ENCODE peak calls at places on chromosomes 3 and 15, in six cellular contexts. X is body of pancreas, M is ovary, P is testis, V is NB4, Z is IMR-90. A is an unnamed sample.

GRCh38 chr3:46334911-46335478 is 18.9 kb upstream of the CCR2 start:
- DNase-seq in X (no peak), M (no peak), P (no peak), V (no peak), Z (peak), A (no peak)

GRCh38 chr3:30426319-30426993 is 179.9 kb upstream of the TGFBR2 start:
- DNase-seq in X (peak), M (peak), P (peak), V (no peak), Z (peak), A (peak)

GRCh38 chr15:39419651-39420050 is 161.2 kb upstream of the THBS1 start:
- DNase-seq in X (no peak), M (no peak), P (no peak), V (no peak), Z (no peak), A (no peak)

GRCh38 chr3:148737104-148737525 is 39.4 kb downstream of the AGTR1 start:
- DNase-seq in X (peak), M (peak), P (no peak), V (no peak), Z (peak), A (no peak)

GRCh38 chr15:86865920-86866319 is 786.2 kb downstream of the AGBL1 start:
- DNase-seq in X (no peak), M (no peak), P (no peak), V (no peak), Z (no peak), A (no peak)

GRCh38 chr15:65177901-65178300 is 7.2 kb downstream of the CLPX start:
- DNase-seq in X (no peak), M (no peak), P (no peak), V (no peak), Z (no peak), A (no peak)

GRCh38 chr3:33750216-33750558 is 32.1 kb upstream of the CLASP2 start:
- DNase-seq in X (no peak), M (no peak), P (no peak), V (peak), Z (no peak), A (no peak)

GRCh38 chr3:141795311-141795710 is 32.1 kb downstream of the GRK7 start:
- DNase-seq in X (no peak), M (no peak), P (no peak), V (peak), Z (no peak), A (no peak)

GRCh38 chr15:71359246-71359645 is 244.0 kb downstream of the THSD4 start:
- DNase-seq in X (no peak), M (no peak), P (no peak), V (no peak), Z (no peak), A (no peak)

GRCh38 chr3:198080521-198081384 is 120.7 kb downstream of the LMLN start:
- DNase-seq in X (peak), M (peak), P (peak), V (peak), Z (peak), A (peak)

GRCh38 chr15:24971052-24971451 is 16.3 kb downstream of the SNRPN start:
- DNase-seq in X (no peak), M (no peak), P (no peak), V (no peak), Z (no peak), A (no peak)

GRCh38 chr3:187051724-187052364 is 87.5 kb downstream of the RPL39L start:
- DNase-seq in X (no peak), M (no peak), P (no peak), V (no peak), Z (no peak), A (no peak)

GRCh38 chr15:28927043-28927442 is 41.3 kb downstream of the APBA2 start:
- DNase-seq in X (no peak), M (no peak), P (no peak), V (no peak), Z (no peak), A (no peak)

GRCh38 chr3:119579366-119580147 is at the start of gene ADPRH:
- DNase-seq in X (peak), M (peak), P (peak), V (peak), Z (peak), A (peak)

GRCh38 chr3:149647285-149647684 is 10.5 kb downstream of the WWTR1 start:
- DNase-seq in X (no peak), M (no peak), P (no peak), V (no peak), Z (no peak), A (no peak)

GRCh38 chr3:128283429-128283828 is 130.1 kb downstream of the EEFSEC start:
- DNase-seq in X (no peak), M (no peak), P (no peak), V (no peak), Z (no peak), A (no peak)

GRCh38 chr15:68502398-68502901 is 70.5 kb upstream of the ITGA11 start:
- DNase-seq in X (no peak), M (no peak), P (no peak), V (no peak), Z (no peak), A (no peak)

GRCh38 chr15:27676647-27677046 is 422.5 kb downstream of the OCA2 start:
- DNase-seq in X (no peak), M (no peak), P (no peak), V (no peak), Z (no peak), A (no peak)

GRCh38 chr3:80285370-80285769 is 517.6 kb upstream of the ROBO1 start:
- DNase-seq in X (no peak), M (no peak), P (no peak), V (no peak), Z (no peak), A (no peak)

GRCh38 chr3:128665362-128666021 is 14.9 kb upstream of the RPN1 start:
- DNase-seq in X (no peak), M (no peak), P (no peak), V (peak), Z (no peak), A (no peak)

GRCh38 chr3:64049136-64049535 is 25.8 kb upstream of the PSMD6 start:
- DNase-seq in X (no peak), M (no peak), P (no peak), V (no peak), Z (peak), A (no peak)

GRCh38 chr3:123783050-123783724 is 100.9 kb downstream of the MYLK start:
- DNase-seq in X (no peak), M (no peak), P (no peak), V (no peak), Z (peak), A (no peak)

GRCh38 chr15:58314593-58315216 is 117.1 kb upstream of the LIPC start:
- DNase-seq in X (no peak), M (no peak), P (no peak), V (no peak), Z (no peak), A (no peak)

DNA sequence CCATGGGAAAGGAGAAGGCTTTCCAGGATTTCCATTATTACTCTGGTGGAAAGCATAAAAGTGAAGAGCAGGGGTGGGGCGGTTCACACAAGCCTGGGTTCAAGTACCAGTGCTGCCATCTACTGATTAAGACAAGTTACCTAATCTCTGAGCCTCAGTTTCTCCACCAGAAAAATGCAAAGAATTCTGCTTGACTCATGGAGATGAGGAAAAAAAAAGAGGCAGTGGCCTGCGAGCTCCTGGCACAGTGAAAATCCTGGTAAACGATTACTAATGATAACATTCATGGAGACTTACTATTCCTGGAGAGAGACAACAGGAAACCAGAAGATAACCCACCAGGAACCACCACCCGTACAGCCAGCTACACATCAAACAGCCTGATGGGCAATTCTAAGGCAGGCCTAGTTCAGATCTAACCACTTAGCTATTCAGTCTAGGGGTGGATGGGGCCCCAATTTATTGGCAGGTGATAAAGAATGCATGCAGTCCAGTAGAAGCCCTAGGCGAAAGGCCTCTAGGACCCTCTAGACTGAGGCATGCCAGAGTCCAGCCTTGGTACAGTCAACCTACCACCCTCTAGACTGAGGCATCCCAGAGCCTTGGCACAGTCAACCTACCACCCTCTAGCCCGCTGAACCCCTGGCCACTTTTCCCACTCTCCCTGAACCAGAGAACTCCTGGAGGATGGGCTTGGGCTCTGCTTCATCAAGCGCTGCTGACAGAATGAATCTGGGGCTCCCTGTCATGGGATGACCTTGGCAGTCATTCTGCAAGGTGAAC is 2.5 kb downstream of the AMOTL2 start:
- DNase-seq in X (no peak), M (no peak), P (no peak), V (no peak), Z (peak), A (no peak)
- TF ChIP-seq CTCF in X (no peak), M (no peak), P (no peak), V (no peak), Z (no peak), A (no peak)

GRCh38 chr3:139480585-139480984 is 4.3 kb upstream of the RBP2 start:
- DNase-seq in X (peak), M (no peak), P (no peak), V (no peak), Z (no peak), A (no peak)

GRCh38 chr3:139477710-139478640 is 1.7 kb upstream of the RBP2 start:
- DNase-seq in X (no peak), M (no peak), P (no peak), V (no peak), Z (no peak), A (peak)

GRCh38 chr3:139473155-139473771 is 3.1 kb downstream of the RBP2 start:
- DNase-seq in X (no peak), M (no peak), P (no peak), V (peak), Z (no peak), A (peak)

GRCh38 chr3:139472380-139473010 is 3.8 kb downstream of the RBP2 start:
- DNase-seq in X (no peak), M (no peak), P (no peak), V (no peak), Z (no peak), A (no peak)

GRCh38 chr3:139476348-139476747 is at the start of gene RBP2:
- DNase-seq in X (no peak), M (no peak), P (no peak), V (no peak), Z (no peak), A (no peak)
- TF ChIP-seq POLR2A in X (no peak), M (no peak), P (no peak), V (no peak), Z (no peak), A (no peak)

DNA sequence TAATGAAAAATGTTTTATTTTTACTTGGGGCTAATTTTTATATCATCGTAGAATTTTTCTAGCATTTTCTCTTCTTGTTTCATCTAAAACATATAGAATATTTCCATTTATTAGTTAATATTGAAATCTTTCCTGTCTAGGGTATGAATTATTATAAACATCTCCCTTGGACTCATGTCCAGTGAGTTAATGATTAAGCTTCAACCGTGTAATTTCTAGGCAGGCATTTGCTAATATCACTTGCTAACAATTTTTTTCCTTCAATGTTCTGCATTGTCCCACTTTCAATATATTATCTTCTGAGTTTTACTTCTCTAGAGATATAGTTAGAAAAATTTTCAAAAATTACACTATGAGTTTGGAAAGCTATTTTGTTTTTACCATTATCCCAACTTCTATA is 1371.6 kb upstream of the EPHA6 start:
- DNase-seq in X (no peak), M (no peak), P (no peak), V (no peak), Z (no peak), A (no peak)
- TF ChIP-seq CTCF in X (no peak), M (no peak), P (no peak), V (no peak), Z (no peak), A (no peak)

GRCh38 chr15:78130012-78130353 is 1.3 kb downstream of the CIB2 start:
- DNase-seq in X (no peak), M (no peak), P (no peak), V (no peak), Z (no peak), A (no peak)

GRCh38 chr15:78133801-78134200 is 2.6 kb upstream of the CIB2 start:
- DNase-seq in X (no peak), M (no peak), P (no peak), V (no peak), Z (no peak), A (no peak)

GRCh38 chr15:78130466-78131294 is 565 bp downstream of the CIB2 start:
- DNase-seq in X (peak), M (peak), P (peak), V (no peak), Z (no peak), A (peak)

GRCh38 chr15:78129098-78130011 is 1.9 kb downstream of the CIB2 start:
- DNase-seq in X (no peak), M (no peak), P (no peak), V (no peak), Z (no peak), A (no peak)

DNA sequence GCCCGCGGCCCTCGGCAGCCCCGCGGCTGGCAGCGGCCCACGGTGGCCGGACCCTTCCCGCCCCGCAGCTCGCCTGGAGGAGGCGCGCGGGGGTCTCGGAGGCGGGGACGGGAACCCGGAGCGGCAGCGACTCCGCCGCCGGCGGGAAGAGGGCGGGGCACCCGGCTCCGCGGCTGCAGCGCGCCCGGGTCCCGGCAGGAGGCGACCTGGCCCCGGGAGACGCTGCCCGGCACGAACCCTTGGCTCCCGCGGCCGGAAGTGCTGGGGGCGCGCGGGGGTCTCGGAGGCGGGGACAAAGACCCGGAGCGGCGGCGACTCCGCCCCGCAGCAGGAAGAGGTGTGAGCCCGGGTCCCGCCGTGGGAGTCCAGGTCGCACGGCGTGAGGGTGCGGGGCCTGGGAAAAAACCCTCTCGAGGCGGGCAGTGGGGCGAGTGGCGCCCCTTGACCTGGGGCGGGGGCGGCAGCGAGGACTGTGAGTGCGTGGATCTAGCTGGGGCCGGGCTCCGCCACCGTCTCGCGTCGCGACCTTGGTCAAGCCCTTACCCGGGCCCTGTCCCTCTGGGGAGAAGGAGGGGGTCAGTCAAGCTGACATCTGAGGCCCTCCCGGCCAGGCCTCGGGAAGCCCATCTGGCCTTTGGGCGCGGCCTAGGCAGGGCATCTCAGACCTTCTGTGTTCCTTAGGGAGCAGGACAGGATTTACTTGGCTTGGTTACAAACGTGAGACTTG is at the start of gene CIB2:
- DNase-seq in X (peak), M (peak), P (peak), V (peak), Z (peak), A (peak)
- TF ChIP-seq POLR2A in X (peak), M (peak), P (no peak), V (peak), Z (peak), A (peak)

GRCh38 chr3:50320853-50321145 is 1.7 kb downstream of the HYAL2 start:
- DNase-seq in X (no peak), M (no peak), P (no peak), V (no peak), Z (no peak), A (no peak)
- TF ChIP-seq CTCF in X (no peak), M (no peak), P (no peak), V (no peak), Z (no peak), A (no peak)

GRCh38 chr3:160078533-160078932 is 89.9 kb downstream of the IL12A start:
- DNase-seq in X (no peak), M (no peak), P (no peak), V (no peak), Z (no peak), A (no peak)
- TF ChIP-seq POLR2A in X (no peak), M (no peak), P (no peak), V (no peak), Z (no peak), A (no peak)

A was measured in transverse colon.